ENCODE peak calls at places on chromosome 20, in seven cellular contexts. One of them, this sample, is unnamed.

GRCh38 chr20:19497064-19497463 is 261.0 kb upstream of the RIN2 start:
- DNase-seq in cardiac muscle cell: no peak
- DNase-seq in Peyer's patch: no peak
- DNase-seq in GM23248: peak; percentile 87
- DNase-seq in IMR-90: peak; percentile 6
- DNase-seq in AG04450: no peak
- DNase-seq in esophagus squamous epithelium: no peak
- DNase-seq in this sample: no peak

GRCh38 chr20:17871861-17872260 is 96.7 kb downstream of the SNX5 start:
- DNase-seq in cardiac muscle cell: no peak
- DNase-seq in Peyer's patch: no peak
- DNase-seq in GM23248: peak; percentile 12
- DNase-seq in IMR-90: no peak
- DNase-seq in AG04450: no peak
- DNase-seq in esophagus squamous epithelium: no peak
- DNase-seq in this sample: no peak

GRCh38 chr20:10595230-10595629 is 78.6 kb downstream of the JAG1 start:
- DNase-seq in cardiac muscle cell: no peak
- DNase-seq in Peyer's patch: no peak
- DNase-seq in GM23248: no peak
- DNase-seq in IMR-90: no peak
- DNase-seq in AG04450: no peak
- DNase-seq in esophagus squamous epithelium: no peak
- DNase-seq in this sample: no peak

GRCh38 chr20:15699431-15700146 is 873.7 kb downstream of the KIF16B start:
- DNase-seq in cardiac muscle cell: no peak
- DNase-seq in Peyer's patch: no peak
- DNase-seq in GM23248: no peak
- DNase-seq in IMR-90: no peak
- DNase-seq in AG04450: no peak
- DNase-seq in esophagus squamous epithelium: no peak
- DNase-seq in this sample: peak; percentile 76

GRCh38 chr20:62735331-62735821 is 26.7 kb downstream of the NTSR1 start:
- DNase-seq in cardiac muscle cell: no peak
- DNase-seq in Peyer's patch: peak; percentile 41
- DNase-seq in GM23248: peak; percentile 65
- DNase-seq in IMR-90: no peak
- DNase-seq in AG04450: no peak
- DNase-seq in esophagus squamous epithelium: no peak
- DNase-seq in this sample: no peak

GRCh38 chr20:47235111-47235510 is 121.4 kb downstream of the ZMYND8 start:
- DNase-seq in cardiac muscle cell: no peak
- DNase-seq in Peyer's patch: no peak
- DNase-seq in GM23248: no peak
- DNase-seq in IMR-90: no peak
- DNase-seq in AG04450: no peak
- DNase-seq in esophagus squamous epithelium: no peak
- DNase-seq in this sample: no peak

GRCh38 chr20:54293526-54293925 is 85.6 kb downstream of the PFDN4 start:
- DNase-seq in cardiac muscle cell: peak; percentile 17
- DNase-seq in Peyer's patch: no peak
- DNase-seq in GM23248: no peak
- DNase-seq in IMR-90: no peak
- DNase-seq in AG04450: no peak
- DNase-seq in esophagus squamous epithelium: no peak
- DNase-seq in this sample: no peak

GRCh38 chr20:59560588-59561227 is 43.6 kb upstream of the PHACTR3 start:
- DNase-seq in cardiac muscle cell: peak; percentile 30
- DNase-seq in Peyer's patch: no peak
- DNase-seq in GM23248: peak; percentile 67
- DNase-seq in IMR-90: peak; percentile 11
- DNase-seq in AG04450: no peak
- DNase-seq in esophagus squamous epithelium: no peak
- DNase-seq in this sample: no peak

GRCh38 chr20:62953839-62954703 is 1.6 kb downstream of the SLC17A9 start:
- DNase-seq in cardiac muscle cell: peak; percentile 85
- DNase-seq in Peyer's patch: peak; percentile 94
- DNase-seq in GM23248: peak; percentile 92
- DNase-seq in IMR-90: peak; percentile 54
- DNase-seq in AG04450: peak; percentile 18
- DNase-seq in esophagus squamous epithelium: peak; percentile 52
- DNase-seq in this sample: peak; percentile 94

GRCh38 chr20:57514273-57514751 is 10.6 kb downstream of the CTCFL start:
- DNase-seq in cardiac muscle cell: peak; percentile 84
- DNase-seq in Peyer's patch: peak; percentile 85
- DNase-seq in GM23248: peak; percentile 86
- DNase-seq in IMR-90: peak; percentile 64
- DNase-seq in AG04450: peak; percentile 44
- DNase-seq in esophagus squamous epithelium: no peak
- DNase-seq in this sample: peak; percentile 69

GRCh38 chr20:10319855-10320254 is 101.2 kb downstream of the SNAP25 start:
- DNase-seq in cardiac muscle cell: no peak
- DNase-seq in Peyer's patch: no peak
- DNase-seq in GM23248: no peak
- DNase-seq in IMR-90: no peak
- DNase-seq in AG04450: no peak
- DNase-seq in esophagus squamous epithelium: no peak
- DNase-seq in this sample: no peak

GRCh38 chr20:6058684-6059295 is 4.9 kb upstream of the LRRN4 start:
- DNase-seq in cardiac muscle cell: peak; percentile 69
- DNase-seq in Peyer's patch: no peak
- DNase-seq in GM23248: no peak
- DNase-seq in IMR-90: no peak
- DNase-seq in AG04450: no peak
- DNase-seq in esophagus squamous epithelium: no peak
- DNase-seq in this sample: no peak

GRCh38 chr20:58556961-58557360 is 41.8 kb upstream of the APCDD1L start:
- DNase-seq in cardiac muscle cell: no peak
- DNase-seq in Peyer's patch: no peak
- DNase-seq in GM23248: no peak
- DNase-seq in IMR-90: no peak
- DNase-seq in AG04450: no peak
- DNase-seq in esophagus squamous epithelium: no peak
- DNase-seq in this sample: no peak
- H3K27me3 ChIP-seq in cardiac muscle cell: no peaks in the 10 kb centered on the region
- H3K27me3 ChIP-seq in Peyer's patch: no peaks in the 10 kb centered on the region
- H3K27me3 ChIP-seq in GM23248: no peaks in the 10 kb centered on the region
- H3K27me3 ChIP-seq in IMR-90: no peaks in the 10 kb centered on the region
- H3K27me3 ChIP-seq in AG04450: no peaks in the 10 kb centered on the region
- H3K27me3 ChIP-seq in esophagus squamous epithelium: no peaks in the 10 kb centered on the region
- H3K27me3 ChIP-seq in this sample: no peaks in the 10 kb centered on the region

DNA sequence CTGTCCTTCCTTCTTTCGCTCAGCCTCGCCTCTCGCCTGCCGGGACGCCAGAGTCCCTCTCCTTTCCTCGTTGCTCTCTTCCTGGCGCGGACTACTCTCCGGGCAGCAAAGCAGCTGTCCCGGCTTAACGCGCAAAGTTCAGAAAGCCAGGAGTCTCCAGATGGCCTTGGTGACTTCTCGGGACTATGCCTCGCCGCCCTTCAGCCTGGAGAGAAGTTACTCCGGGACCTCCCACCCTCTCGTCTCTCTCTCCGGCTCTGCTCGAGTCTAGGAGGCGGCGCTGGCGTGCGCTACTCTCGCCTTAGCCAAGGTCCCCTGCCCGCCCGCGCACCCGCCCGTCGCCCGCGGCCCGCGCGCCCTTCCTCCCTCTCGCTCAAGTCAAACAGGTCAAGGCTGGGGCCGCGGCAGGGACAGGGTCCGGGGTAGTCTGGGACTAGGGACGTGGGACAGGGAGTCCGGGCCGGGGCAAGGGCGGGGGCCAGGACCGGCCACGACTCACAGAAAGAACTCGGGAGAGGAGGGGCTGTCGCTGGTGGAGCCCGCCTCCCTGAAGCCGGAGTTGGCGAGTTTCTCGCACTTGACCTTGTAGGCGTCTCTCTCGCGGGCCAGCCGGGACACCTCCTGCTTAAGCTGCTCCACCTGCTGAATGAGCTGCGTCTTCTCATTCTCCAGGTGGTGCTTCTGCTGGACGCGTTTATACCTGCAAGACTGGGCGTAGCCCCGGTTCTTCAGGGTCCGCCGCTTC is 1.5 kb downstream of the MAFB start:
- DNase-seq in cardiac muscle cell: peak; percentile 45
- DNase-seq in Peyer's patch: no peak
- DNase-seq in GM23248: peak; percentile 69
- DNase-seq in IMR-90: no peak
- DNase-seq in AG04450: no peak
- DNase-seq in esophagus squamous epithelium: no peak
- DNase-seq in this sample: peak; percentile 29
- H3K4me3 ChIP-seq in cardiac muscle cell: peak overlapping the region; percentile 50
- H3K4me3 ChIP-seq in Peyer's patch: peak overlapping the region; percentile 55
- H3K4me3 ChIP-seq in GM23248: peak overlapping the region; percentile 80
- H3K4me3 ChIP-seq in IMR-90: peak overlapping the region; percentile 28
- H3K4me3 ChIP-seq in AG04450: no peak overlapping the region
- H3K4me3 ChIP-seq in esophagus squamous epithelium: peak overlapping the region; percentile 77
- H3K4me3 ChIP-seq in this sample: no peak overlapping the region

GRCh38 chr20:31449511-31450128 is 9.2 kb downstream of the DEFB123 start:
- DNase-seq in cardiac muscle cell: no peak
- DNase-seq in Peyer's patch: no peak
- DNase-seq in GM23248: no peak
- DNase-seq in IMR-90: no peak
- DNase-seq in AG04450: no peak
- DNase-seq in esophagus squamous epithelium: no peak
- DNase-seq in this sample: no peak

DNA sequence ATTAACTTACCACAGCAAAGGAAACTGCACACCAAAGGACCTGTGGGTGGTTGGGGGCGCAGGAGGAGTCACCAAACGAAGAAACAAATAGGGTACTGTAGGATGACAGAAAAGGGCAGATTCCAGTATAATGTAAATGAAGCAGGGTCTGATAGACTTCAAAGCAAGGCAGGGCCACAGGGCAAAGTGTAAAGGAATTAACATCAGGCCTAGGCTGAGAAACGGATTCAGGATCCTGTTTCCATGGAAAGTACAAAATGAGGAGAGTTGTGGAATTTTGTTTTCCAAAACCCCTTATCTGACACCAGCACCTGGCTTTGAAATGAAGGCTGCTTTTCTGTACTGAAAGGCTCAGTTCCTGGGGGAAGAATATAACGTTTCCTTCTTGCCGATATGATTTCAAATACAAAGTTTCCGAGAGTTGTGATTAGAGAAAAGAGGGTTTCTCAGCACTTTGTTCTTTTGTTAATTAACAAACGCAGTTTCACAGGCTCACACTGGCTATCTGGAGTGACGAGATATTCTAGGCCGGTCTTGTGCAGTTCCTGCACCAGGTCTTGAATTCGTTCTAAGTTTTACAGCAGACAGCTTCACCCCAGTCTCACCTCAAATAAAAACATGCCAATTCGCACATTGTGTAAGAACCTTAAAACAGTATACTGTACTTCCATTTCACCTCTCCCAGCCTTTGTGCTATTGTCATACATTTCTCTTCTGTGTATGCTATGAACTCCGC is 5.8 kb downstream of the DEFB123 start:
- DNase-seq in cardiac muscle cell: no peak
- DNase-seq in Peyer's patch: no peak
- DNase-seq in GM23248: no peak
- DNase-seq in IMR-90: no peak
- DNase-seq in AG04450: no peak
- DNase-seq in esophagus squamous epithelium: no peak
- DNase-seq in this sample: no peak
- H3K9me3 ChIP-seq in cardiac muscle cell: no peaks in the 10 kb centered on the region
- H3K9me3 ChIP-seq in Peyer's patch: no peaks in the 10 kb centered on the region
- H3K9me3 ChIP-seq in GM23248: no peaks in the 10 kb centered on the region
- H3K9me3 ChIP-seq in IMR-90: no peaks in the 10 kb centered on the region
- H3K9me3 ChIP-seq in AG04450: no peaks in the 10 kb centered on the region
- H3K9me3 ChIP-seq in esophagus squamous epithelium: no peaks in the 10 kb centered on the region
- H3K9me3 ChIP-seq in this sample: no peaks in the 10 kb centered on the region

GRCh38 chr20:49207071-49207470 is 12.1 kb upstream of the DDX27 start:
- DNase-seq in cardiac muscle cell: no peak
- DNase-seq in Peyer's patch: no peak
- DNase-seq in GM23248: no peak
- DNase-seq in IMR-90: no peak
- DNase-seq in AG04450: no peak
- DNase-seq in esophagus squamous epithelium: no peak
- DNase-seq in this sample: peak; percentile 43

GRCh38 chr20:49214546-49214945 is 4.7 kb upstream of the DDX27 start:
- DNase-seq in cardiac muscle cell: no peak
- DNase-seq in Peyer's patch: no peak
- DNase-seq in GM23248: peak; percentile 39
- DNase-seq in IMR-90: no peak
- DNase-seq in AG04450: no peak
- DNase-seq in esophagus squamous epithelium: no peak
- DNase-seq in this sample: no peak

GRCh38 chr20:49215232-49215631 is 4.0 kb upstream of the DDX27 start:
- DNase-seq in cardiac muscle cell: no peak
- DNase-seq in Peyer's patch: no peak
- DNase-seq in GM23248: no peak
- DNase-seq in IMR-90: no peak
- DNase-seq in AG04450: no peak
- DNase-seq in esophagus squamous epithelium: no peak
- DNase-seq in this sample: no peak

GRCh38 chr20:49210101-49210749 is 9.0 kb upstream of the DDX27 start:
- DNase-seq in cardiac muscle cell: no peak
- DNase-seq in Peyer's patch: no peak
- DNase-seq in GM23248: no peak
- DNase-seq in IMR-90: no peak
- DNase-seq in AG04450: no peak
- DNase-seq in esophagus squamous epithelium: no peak
- DNase-seq in this sample: no peak

DNA sequence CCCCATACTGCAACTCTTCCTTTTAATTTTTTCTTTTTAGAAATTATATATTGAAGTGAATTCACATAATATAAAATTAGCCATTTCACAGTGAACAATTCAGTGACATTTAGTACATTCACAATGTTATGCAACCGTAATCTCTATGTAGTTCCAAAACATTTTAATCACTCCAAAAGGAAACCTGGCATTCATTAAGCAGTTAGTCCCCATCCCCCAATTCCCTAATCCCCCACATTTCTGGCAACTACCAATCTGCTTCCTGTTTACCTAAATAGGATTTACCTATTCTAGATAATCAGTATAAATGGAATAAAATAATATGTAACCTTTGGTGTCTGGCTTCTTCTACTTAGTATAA is 8.5 kb upstream of the DDX27 start:
- DNase-seq in cardiac muscle cell: no peak
- DNase-seq in Peyer's patch: no peak
- DNase-seq in GM23248: no peak
- DNase-seq in IMR-90: no peak
- DNase-seq in AG04450: no peak
- DNase-seq in esophagus squamous epithelium: no peak
- DNase-seq in this sample: no peak
- H3K27me3 ChIP-seq in cardiac muscle cell: no peaks in the 10 kb centered on the region
- H3K27me3 ChIP-seq in Peyer's patch: no peaks in the 10 kb centered on the region
- H3K27me3 ChIP-seq in GM23248: no peaks in the 10 kb centered on the region
- H3K27me3 ChIP-seq in IMR-90: no peaks in the 10 kb centered on the region
- H3K27me3 ChIP-seq in AG04450: no peaks in the 10 kb centered on the region
- H3K27me3 ChIP-seq in esophagus squamous epithelium: no peaks in the 10 kb centered on the region
- H3K27me3 ChIP-seq in this sample: no peaks in the 10 kb centered on the region

GRCh38 chr20:33010133-33010504 is 2.6 kb downstream of the BPIFB2 start:
- DNase-seq in cardiac muscle cell: no peak
- DNase-seq in Peyer's patch: no peak
- DNase-seq in GM23248: no peak
- DNase-seq in IMR-90: no peak
- DNase-seq in AG04450: no peak
- DNase-seq in esophagus squamous epithelium: no peak
- DNase-seq in this sample: no peak
- H3K4me3 ChIP-seq in cardiac muscle cell: no peak overlapping the region
- H3K4me3 ChIP-seq in Peyer's patch: no peak overlapping the region
- H3K4me3 ChIP-seq in GM23248: no peak overlapping the region
- H3K4me3 ChIP-seq in IMR-90: no peak overlapping the region
- H3K4me3 ChIP-seq in AG04450: no peak overlapping the region
- H3K4me3 ChIP-seq in esophagus squamous epithelium: no peak overlapping the region
- H3K4me3 ChIP-seq in this sample: no peak overlapping the region

GRCh38 chr20:56259948-56260347 is 11.4 kb downstream of the MC3R start:
- DNase-seq in cardiac muscle cell: no peak
- DNase-seq in Peyer's patch: no peak
- DNase-seq in GM23248: no peak
- DNase-seq in IMR-90: no peak
- DNase-seq in AG04450: no peak
- DNase-seq in esophagus squamous epithelium: no peak
- DNase-seq in this sample: no peak
- H3K9me3 ChIP-seq in cardiac muscle cell: no peaks in the 10 kb centered on the region
- H3K9me3 ChIP-seq in Peyer's patch: no peaks in the 10 kb centered on the region
- H3K9me3 ChIP-seq in GM23248: no peaks in the 10 kb centered on the region
- H3K9me3 ChIP-seq in IMR-90: no peaks in the 10 kb centered on the region
- H3K9me3 ChIP-seq in AG04450: no peaks in the 10 kb centered on the region
- H3K9me3 ChIP-seq in esophagus squamous epithelium: no peaks in the 10 kb centered on the region
- H3K9me3 ChIP-seq in this sample: no peaks in the 10 kb centered on the region

This sample was measured in BE2C.